ENCODE peak calls at places on chromosome 5, in five cellular contexts. One of them, this sample, is unnamed.

GRCh38 chr5:522899-523657 is 1.2 kb downstream of the SLC9A3 start:
- DNase-seq in A549: no peak
- DNase-seq in HepG2: no peak
- DNase-seq in GM12878: no peak
- DNase-seq in K562: no peak
- DNase-seq in this sample: no peak

GRCh38 chr5:132396589-132397001 is 27.1 kb downstream of the SLC22A5 start:
- DNase-seq in A549: no peak
- DNase-seq in HepG2: no peak
- DNase-seq in GM12878: no peak
- DNase-seq in K562: no peak
- DNase-seq in this sample: no peak

GRCh38 chr5:177458122-177458681 is 11.6 kb downstream of the PRR7 start:
- DNase-seq in A549: no peak
- DNase-seq in HepG2: no peak
- DNase-seq in GM12878: no peak
- DNase-seq in K562: no peak
- DNase-seq in this sample: no peak

GRCh38 chr5:2299388-2300220 is 416.9 kb upstream of the IRX4 start:
- DNase-seq in A549: no peak
- DNase-seq in HepG2: no peak
- DNase-seq in GM12878: no peak
- DNase-seq in K562: no peak
- DNase-seq in this sample: no peak

GRCh38 chr5:158127536-158127935 is 268.6 kb upstream of the CLINT1 start:
- DNase-seq in A549: no peak
- DNase-seq in HepG2: no peak
- DNase-seq in GM12878: no peak
- DNase-seq in K562: no peak
- DNase-seq in this sample: no peak

GRCh38 chr5:68215888-68216736 is 556 bp downstream of the PIK3R1 start:
- DNase-seq in A549: peak
- DNase-seq in HepG2: peak
- DNase-seq in GM12878: no peak
- DNase-seq in K562: peak
- DNase-seq in this sample: no peak

GRCh38 chr5:132466453-132467291 is 23.9 kb downstream of the IRF1 start:
- DNase-seq in A549: no peak
- DNase-seq in HepG2: peak
- DNase-seq in GM12878: peak
- DNase-seq in K562: peak
- DNase-seq in this sample: peak

GRCh38 chr5:35903631-35904203 is 34.7 kb downstream of the CAPSL start:
- DNase-seq in A549: no peak
- DNase-seq in HepG2: no peak
- DNase-seq in GM12878: no peak
- DNase-seq in K562: no peak
- DNase-seq in this sample: no peak

GRCh38 chr5:62084391-62084790 is 221.6 kb upstream of the KIF2A start:
- DNase-seq in A549: no peak
- DNase-seq in HepG2: no peak
- DNase-seq in GM12878: no peak
- DNase-seq in K562: no peak
- DNase-seq in this sample: no peak

GRCh38 chr5:180090098-180090768 is 18.7 kb upstream of the RNF130 start:
- DNase-seq in A549: peak
- DNase-seq in HepG2: peak
- DNase-seq in GM12878: no peak
- DNase-seq in K562: peak
- DNase-seq in this sample: peak

GRCh38 chr5:179332741-179333290 is 12.4 kb downstream of the ADAMTS2 start:
- DNase-seq in A549: no peak
- DNase-seq in HepG2: no peak
- DNase-seq in GM12878: no peak
- DNase-seq in K562: no peak
- DNase-seq in this sample: no peak

GRCh38 chr5:935510-936084 is 42.9 kb downstream of the TRIP13 start:
- DNase-seq in A549: no peak
- DNase-seq in HepG2: no peak
- DNase-seq in GM12878: no peak
- DNase-seq in K562: no peak
- DNase-seq in this sample: no peak

GRCh38 chr5:167261309-167262100 is 1029.9 kb upstream of the WWC1 start:
- DNase-seq in A549: peak
- DNase-seq in HepG2: no peak
- DNase-seq in GM12878: no peak
- DNase-seq in K562: no peak
- DNase-seq in this sample: no peak

GRCh38 chr5:158514353-158514960 is 585.3 kb downstream of the EBF1 start:
- DNase-seq in A549: no peak
- DNase-seq in HepG2: no peak
- DNase-seq in GM12878: no peak
- DNase-seq in K562: no peak
- DNase-seq in this sample: no peak

GRCh38 chr5:3335301-3335700 is 260.3 kb upstream of the IRX1 start:
- DNase-seq in A549: no peak
- DNase-seq in HepG2: no peak
- DNase-seq in GM12878: no peak
- DNase-seq in K562: no peak
- DNase-seq in this sample: no peak

GRCh38 chr5:89313044-89313443 is 430.1 kb upstream of the MEF2C start:
- DNase-seq in A549: no peak
- DNase-seq in HepG2: no peak
- DNase-seq in GM12878: no peak
- DNase-seq in K562: no peak
- DNase-seq in this sample: peak

GRCh38 chr5:7394889-7395431 is 978 bp upstream of the ADCY2 start:
- DNase-seq in A549: no peak
- DNase-seq in HepG2: no peak
- DNase-seq in GM12878: no peak
- DNase-seq in K562: no peak
- DNase-seq in this sample: no peak

GRCh38 chr5:17157916-17158529 is 59.4 kb upstream of the BASP1 start:
- DNase-seq in A549: peak
- DNase-seq in HepG2: no peak
- DNase-seq in GM12878: no peak
- DNase-seq in K562: no peak
- DNase-seq in this sample: peak

GRCh38 chr5:145562931-145563330 is 272.2 kb downstream of the PRELID2 start:
- DNase-seq in A549: no peak
- DNase-seq in HepG2: no peak
- DNase-seq in GM12878: no peak
- DNase-seq in K562: no peak
- DNase-seq in this sample: no peak

GRCh38 chr5:132671000-132671399 is 2.8 kb upstream of the IL4 start:
- DNase-seq in A549: no peak
- DNase-seq in HepG2: no peak
- DNase-seq in GM12878: no peak
- DNase-seq in K562: no peak
- DNase-seq in this sample: no peak

GRCh38 chr5:78858401-78858800 is 126.7 kb downstream of the ARSB start:
- DNase-seq in A549: no peak
- DNase-seq in HepG2: no peak
- DNase-seq in GM12878: no peak
- DNase-seq in K562: no peak
- DNase-seq in this sample: no peak

GRCh38 chr5:172792693-172793570 is 21.9 kb upstream of the DUSP1 start:
- DNase-seq in A549: no peak
- DNase-seq in HepG2: no peak
- DNase-seq in GM12878: no peak
- DNase-seq in K562: no peak
- DNase-seq in this sample: no peak

GRCh38 chr5:141441571-141442170 is 11.4 kb downstream of the PCDHGA12 start:
- DNase-seq in A549: no peak
- DNase-seq in HepG2: no peak
- DNase-seq in GM12878: no peak
- DNase-seq in K562: no peak
- DNase-seq in this sample: no peak

GRCh38 chr5:158463188-158463587 is 604.2 kb upstream of the CLINT1 start:
- DNase-seq in A549: no peak
- DNase-seq in HepG2: no peak
- DNase-seq in GM12878: no peak
- DNase-seq in K562: no peak
- DNase-seq in this sample: no peak

GRCh38 chr5:1007681-1008450 is 736 bp upstream of the NKD2 start:
- DNase-seq in A549: no peak
- DNase-seq in HepG2: no peak
- DNase-seq in GM12878: no peak
- DNase-seq in K562: no peak
- DNase-seq in this sample: no peak

GRCh38 chr5:177317959-177318377 is 6.3 kb upstream of the MXD3 start:
- DNase-seq in A549: peak
- DNase-seq in HepG2: peak
- DNase-seq in GM12878: no peak
- DNase-seq in K562: peak
- DNase-seq in this sample: peak

GRCh38 chr5:115465416-115465815 is 79.2 kb downstream of the FEM1C start:
- DNase-seq in A549: no peak
- DNase-seq in HepG2: no peak
- DNase-seq in GM12878: no peak
- DNase-seq in K562: no peak
- DNase-seq in this sample: no peak

GRCh38 chr5:126976520-126977172 is 53.7 kb downstream of the MARCHF3 start:
- DNase-seq in A549: no peak
- DNase-seq in HepG2: no peak
- DNase-seq in GM12878: no peak
- DNase-seq in K562: peak
- DNase-seq in this sample: no peak

GRCh38 chr5:123358751-123359150 is 64.5 kb downstream of the CEP120 start:
- DNase-seq in A549: no peak
- DNase-seq in HepG2: no peak
- DNase-seq in GM12878: no peak
- DNase-seq in K562: no peak
- DNase-seq in this sample: no peak

GRCh38 chr5:109816732-109817131 is 127.0 kb downstream of the MAN2A1 start:
- DNase-seq in A549: no peak
- DNase-seq in HepG2: no peak
- DNase-seq in GM12878: no peak
- DNase-seq in K562: no peak
- DNase-seq in this sample: no peak
- H3K27ac ChIP-seq in A549: no peak
- H3K27ac ChIP-seq in HepG2: no peak
- H3K27ac ChIP-seq in GM12878: no peak
- H3K27ac ChIP-seq in K562: no peak
- H3K27ac ChIP-seq in this sample: no peak

GRCh38 chr5:170504598-170505266 is 912 bp downstream of the KCNIP1 start:
- DNase-seq in A549: no peak
- DNase-seq in HepG2: no peak
- DNase-seq in GM12878: no peak
- DNase-seq in K562: no peak
- DNase-seq in this sample: no peak

GRCh38 chr5:170511550-170511949 is 7.7 kb downstream of the KCNIP1 start:
- DNase-seq in A549: no peak
- DNase-seq in HepG2: no peak
- DNase-seq in GM12878: no peak
- DNase-seq in K562: no peak
- DNase-seq in this sample: no peak

GRCh38 chr5:170508036-170508435 is 4.2 kb downstream of the KCNIP1 start:
- DNase-seq in A549: no peak
- DNase-seq in HepG2: no peak
- DNase-seq in GM12878: no peak
- DNase-seq in K562: no peak
- DNase-seq in this sample: no peak

GRCh38 chr5:170509323-170509660 is 5.5 kb downstream of the KCNIP1 start:
- DNase-seq in A549: no peak
- DNase-seq in HepG2: no peak
- DNase-seq in GM12878: no peak
- DNase-seq in K562: no peak
- DNase-seq in this sample: no peak

DNA sequence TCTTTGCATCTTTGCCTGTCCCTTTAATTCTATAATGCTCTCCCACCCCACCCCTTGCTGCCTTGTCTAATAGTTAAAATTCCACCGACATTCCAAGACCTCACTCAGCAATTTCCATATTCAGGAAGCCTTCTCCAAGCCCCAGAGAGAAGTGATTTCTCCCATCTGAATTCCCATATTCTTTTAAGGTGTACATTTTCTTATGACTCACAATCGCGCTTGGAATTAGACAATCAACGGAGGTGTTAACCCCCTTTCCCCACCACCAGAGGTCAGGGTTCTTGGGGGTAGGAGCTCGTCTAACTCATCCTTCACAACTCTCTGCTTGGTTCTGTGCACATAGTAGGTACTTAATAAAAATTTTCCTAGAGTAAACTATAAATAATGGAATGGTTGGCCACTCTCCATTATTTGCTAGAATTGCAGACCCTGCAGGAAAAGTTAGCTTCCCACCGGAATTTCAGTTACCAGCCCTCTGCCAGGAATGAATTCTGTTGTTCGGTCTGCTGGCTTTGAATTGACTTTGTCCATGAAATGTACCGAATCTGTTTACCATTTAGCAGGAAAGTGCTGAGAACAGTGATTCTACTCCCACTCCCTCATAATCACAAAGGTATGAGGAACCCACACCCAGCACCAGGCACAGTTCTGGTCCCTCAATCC is 5.0 kb downstream of the KCNIP1 start:
- DNase-seq in A549: no peak
- DNase-seq in HepG2: no peak
- DNase-seq in GM12878: no peak
- DNase-seq in K562: peak
- DNase-seq in this sample: peak
- TF ChIP-seq CTCF in A549: peak
- TF ChIP-seq CTCF in HepG2: no peak
- TF ChIP-seq CTCF in GM12878: no peak
- TF ChIP-seq CTCF in K562: peak
- TF ChIP-seq CTCF in this sample: no peak

DNA sequence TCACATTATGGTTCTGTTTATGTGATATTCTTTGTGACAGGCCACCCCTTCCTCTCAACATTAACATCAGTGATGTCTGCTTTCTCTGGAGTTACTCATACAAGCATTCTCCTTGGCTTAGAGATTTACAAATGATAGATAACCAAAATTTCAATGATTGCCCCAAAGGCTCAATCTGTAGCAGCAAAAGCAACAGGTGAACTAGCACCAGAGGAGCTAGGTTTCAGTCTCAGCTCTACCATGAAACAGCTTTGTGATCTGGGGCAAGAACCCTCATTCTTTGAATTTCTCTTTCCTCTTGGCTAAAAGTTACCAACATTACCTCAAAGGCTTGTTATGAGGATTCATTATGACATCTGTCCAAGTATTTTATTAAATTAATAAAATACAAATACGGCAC is 120.5 kb downstream of the PPP2R2B start:
- DNase-seq in A549: no peak
- DNase-seq in HepG2: no peak
- DNase-seq in GM12878: no peak
- DNase-seq in K562: no peak
- DNase-seq in this sample: no peak
- TF ChIP-seq MYC in A549: no peak
- TF ChIP-seq MYC in HepG2: no peak
- TF ChIP-seq MYC in GM12878: no peak
- TF ChIP-seq MYC in K562: no peak
- TF ChIP-seq MYC in this sample: no peak

GRCh38 chr5:42360641-42361320 is 62.5 kb upstream of the GHR start:
- DNase-seq in A549: no peak
- DNase-seq in HepG2: no peak
- DNase-seq in GM12878: no peak
- DNase-seq in K562: no peak
- DNase-seq in this sample: no peak
- H3K27ac ChIP-seq in A549: no peak
- H3K27ac ChIP-seq in HepG2: no peak
- H3K27ac ChIP-seq in GM12878: no peak
- H3K27ac ChIP-seq in K562: no peak
- H3K27ac ChIP-seq in this sample: no peak